ENCODE peak calls at places on chromosomes 6 and 20, in five cellular contexts. V is HFFc6, Z is Calu3, X is left lung, E is glutamatergic neuron. J is an unnamed sample.

GRCh38 chr6:145241039-145241438 is 494.3 kb downstream of the EPM2A start:
- DNase-seq in V (peak; percentile 62), E (no peak), Z (no peak), X (no peak), J (peak; percentile 40)

GRCh38 chr6:110358536-110359148 is 493 bp upstream of the METTL24 start:
- DNase-seq in X (no peak), V (no peak), E (no peak), Z (no peak), J (no peak)

GRCh38 chr20:25139061-25139705 is 56.3 kb upstream of the ENTPD6 start:
- DNase-seq in Z (peak; percentile 6), E (no peak), X (no peak), V (no peak), J (no peak)

GRCh38 chr6:33613794-33614166 is 7.3 kb upstream of the ITPR3 start:
- DNase-seq in X (no peak), V (peak; percentile 87), E (no peak), Z (peak; percentile 70), J (no peak)

GRCh38 chr20:41121399-41121798 is 15.9 kb upstream of the PLCG1 start:
- DNase-seq in V (no peak), E (no peak), X (no peak), Z (no peak), J (no peak)

GRCh38 chr6:160685762-160686450 is 16.1 kb upstream of the PLG start:
- DNase-seq in V (no peak), E (no peak), Z (no peak), X (no peak), J (no peak)

GRCh38 chr6:80227545-80227944 is 121.1 kb downstream of the BCKDHB start:
- DNase-seq in X (no peak), Z (no peak), V (no peak), E (no peak), J (no peak)

GRCh38 chr20:42795399-42795798 is 394.3 kb downstream of the PTPRT start:
- DNase-seq in E (no peak), Z (no peak), V (no peak), X (no peak), J (no peak)

GRCh38 chr20:33009214-33010132 is 2.0 kb downstream of the BPIFB2 start:
- DNase-seq in Z (peak; percentile 24), V (no peak), X (no peak), E (no peak), J (no peak)

GRCh38 chr6:26299286-26300042 is 65.5 kb upstream of the BTN3A2 start:
- DNase-seq in V (peak; percentile 48), Z (no peak), X (no peak), E (no peak), J (peak; percentile 45)

GRCh38 chr20:40488401-40488800 is 200.6 kb downstream of the MAFB start:
- DNase-seq in X (no peak), Z (no peak), V (no peak), E (no peak), J (no peak)

GRCh38 chr20:7003598-7003997 is 236.1 kb downstream of the BMP2 start:
- DNase-seq in X (no peak), Z (no peak), V (no peak), E (no peak), J (no peak)

GRCh38 chr6:16799279-16800193 is 38.3 kb upstream of the ATXN1 start:
- DNase-seq in V (no peak), X (no peak), E (no peak), Z (no peak), J (no peak)

GRCh38 chr20:3785240-3786125 is 1.1 kb downstream of the CENPB start:
- DNase-seq in E (no peak), X (no peak), Z (no peak), V (peak; percentile 12), J (no peak)

GRCh38 chr6:32047855-32048766 is 9.9 kb downstream of the CYP21A2 start:
- DNase-seq in V (peak; percentile 23), X (peak; percentile 64), Z (peak; percentile 93), E (peak; percentile 80), J (peak; percentile 23)

GRCh38 chr6:349491-349921 is 42.0 kb upstream of the IRF4 start:
- DNase-seq in V (no peak), E (no peak), X (no peak), Z (no peak), J (no peak)

GRCh38 chr20:63290136-63290676 is 2.8 kb upstream of the COL20A1 start:
- DNase-seq in X (no peak), E (no peak), V (no peak), Z (no peak), J (no peak)

GRCh38 chr20:35947907-35948306 is 6.4 kb downstream of the SCAND1 start:
- DNase-seq in Z (no peak), X (no peak), E (no peak), V (peak; percentile 25), J (no peak)

GRCh38 chr6:90098025-90098474 is 198.6 kb downstream of the BACH2 start:
- DNase-seq in Z (no peak), E (no peak), V (peak; percentile 74), X (no peak), J (peak; percentile 35)

GRCh38 chr20:57270204-57270937 is 3.9 kb upstream of the BMP7 start:
- DNase-seq in Z (no peak), E (no peak), V (no peak), X (no peak), J (no peak)

GRCh38 chr6:152909241-152909640 is 73.6 kb downstream of the FBXO5 start:
- DNase-seq in E (no peak), X (no peak), V (no peak), Z (no peak), J (no peak)

GRCh38 chr6:83097204-83097603 is 29.7 kb downstream of the DOP1A start:
- DNase-seq in V (peak; percentile 8), E (no peak), Z (no peak), X (no peak), J (peak; percentile 12)

GRCh38 chr6:158797331-158798202 is 21.6 kb downstream of the EZR start:
- DNase-seq in Z (no peak), X (no peak), V (peak; percentile 64), E (no peak), J (peak; percentile 54)

GRCh38 chr20:19874328-19874727 is 116.3 kb downstream of the RIN2 start:
- DNase-seq in E (no peak), V (no peak), X (no peak), Z (no peak), J (no peak)

GRCh38 chr6:152295346-152295745 is 341.8 kb downstream of the SYNE1 start:
- DNase-seq in V (peak; percentile 73), Z (no peak), X (no peak), E (no peak), J (peak; percentile 87)

GRCh38 chr6:34513628-34514027 is 42.5 kb downstream of the SPDEF start:
- DNase-seq in V (no peak), Z (no peak), X (no peak), E (peak; percentile 43), J (no peak)

DNA sequence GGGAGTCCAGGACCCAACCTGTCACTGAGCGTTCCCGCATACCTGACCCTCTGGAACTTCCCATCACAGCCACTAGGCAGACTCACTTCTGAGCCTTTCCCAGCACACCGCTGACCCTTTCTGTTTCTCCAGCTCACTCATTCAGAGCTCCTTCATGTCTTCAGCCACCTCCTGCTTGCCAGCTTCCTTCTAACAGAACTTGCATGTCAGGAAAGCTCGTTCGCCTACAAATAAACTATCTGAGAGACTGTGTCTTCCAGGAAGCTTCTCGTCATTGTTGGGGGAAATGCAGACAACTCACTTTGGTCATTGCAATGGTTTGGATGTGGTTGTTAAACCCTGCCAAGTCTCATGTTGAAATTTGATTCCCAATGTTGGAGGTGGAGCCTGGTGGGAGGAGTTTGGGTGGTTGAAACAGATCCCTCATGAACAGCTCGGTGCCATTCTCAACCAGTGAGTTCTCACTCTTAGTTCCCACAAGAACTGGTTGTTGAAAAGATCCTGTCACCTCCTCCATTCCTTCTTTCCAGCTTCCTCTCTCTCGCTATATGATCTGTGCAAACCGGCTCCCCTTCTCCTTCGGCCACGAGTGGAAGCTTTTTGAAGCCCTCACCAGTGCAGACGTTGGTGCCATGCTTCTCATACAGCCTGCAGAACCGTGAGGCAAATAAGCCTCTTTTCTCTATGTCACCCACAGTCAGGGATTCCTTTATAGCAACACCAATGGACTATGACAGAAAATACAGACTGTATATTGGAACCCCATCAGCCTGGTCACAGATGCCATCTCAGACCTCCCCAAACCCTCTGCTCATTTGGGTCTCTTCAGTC is 1.4 kb upstream of the MUC21 start:
- DNase-seq in V (peak; percentile 48), E (no peak), X (peak; percentile 48), Z (peak; percentile 58), J (peak; percentile 58)
- TF ChIP-seq CTCF in V (peak; percentile 25), E (peak; percentile 16), X (no peak), Z (no peak), J (peak; percentile 62)

GRCh38 chr6:62707156-62707555 is 421.1 kb upstream of the KHDRBS2 start:
- DNase-seq in E (no peak), V (no peak), Z (no peak), X (no peak), J (no peak)
- TF ChIP-seq CTCF in E (no peak), V (no peak), Z (no peak), X (no peak), J (no peak)

DNA sequence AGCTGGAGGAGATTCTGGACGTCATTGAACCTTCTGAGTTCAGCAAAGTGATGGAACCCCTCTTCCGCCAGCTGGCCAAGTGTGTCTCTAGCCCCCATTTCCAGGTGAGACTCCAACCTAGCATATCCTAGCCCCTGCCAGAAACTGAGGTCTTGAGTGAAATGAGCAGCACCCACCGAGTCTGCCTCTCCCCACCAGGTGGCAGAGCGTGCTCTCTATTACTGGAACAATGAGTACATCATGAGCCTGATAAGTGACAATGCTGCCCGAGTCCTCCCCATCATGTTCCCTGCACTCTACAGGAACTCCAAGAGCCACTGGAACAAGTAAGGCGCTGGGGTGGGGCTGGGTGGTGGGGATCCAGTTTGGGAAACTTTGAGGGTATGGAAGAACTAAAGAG is 4.6 kb downstream of the MEA1 start:
- DNase-seq in X (no peak), E (peak; percentile 53), V (peak; percentile 31), Z (peak; percentile 68), J (peak; percentile 34)
- TF ChIP-seq CTCF in X (no peak), E (peak; percentile 18), V (peak; percentile 70), Z (peak; percentile 68), J (peak; percentile 72)

GRCh38 chr6:166313255-166314070 is 5.3 kb upstream of the PRR18 start:
- DNase-seq in Z (peak; percentile 45), X (no peak), V (peak; percentile 13), E (peak; percentile 69), J (no peak)
- TF ChIP-seq CTCF in Z (peak; percentile 65), X (peak; percentile 75), V (peak; percentile 79), E (peak; percentile 64), J (peak; percentile 84)

GRCh38 chr20:16902657-16903056 is 154.5 kb downstream of the OTOR start:
- DNase-seq in Z (no peak), V (no peak), E (no peak), X (peak; percentile 41), J (no peak)

GRCh38 chr20:16904751-16905150 is 156.6 kb downstream of the OTOR start:
- DNase-seq in E (no peak), V (no peak), Z (no peak), X (no peak), J (no peak)
- TF ChIP-seq CTCF in E (no peak), V (no peak), Z (no peak), X (no peak), J (peak; percentile 32)

GRCh38 chr6:107800564-107801164 is 23.4 kb downstream of the SCML4 start:
- DNase-seq in V (no peak), Z (no peak), E (no peak), X (no peak), J (no peak)
- TF ChIP-seq CTCF in V (peak; percentile 37), Z (peak; percentile 24), E (no peak), X (no peak), J (peak; percentile 36)

GRCh38 chr20:12358006-12358654 is 440.4 kb downstream of the BTBD3 start:
- DNase-seq in Z (no peak), X (no peak), E (no peak), V (no peak), J (no peak)
- TF ChIP-seq CTCF in Z (no peak), X (no peak), E (peak; percentile 40), V (no peak), J (peak; percentile 20)